ENCODE peak calls at places on chromosome 10, in seven cellular contexts. T is head of caudate nucleus; C is EH; V is OCI-M1; B is neural crest cell; D is WTC11; X is activated CD4-positive, alpha-beta T cell treated with anti-CD3 and anti-CD28 coated beads, Interleukin-2, amount 50 U/mL, for 24 hours. G is an unnamed sample.

GRCh38 chr10:30176776-30177533 is 117.6 kb upstream of the JCAD start:
- DNase-seq in T (no peak), C (peak), V (no peak), B (no peak), D (no peak), X (no peak), G (no peak)

GRCh38 chr10:14523286-14523685 is 192.6 kb upstream of the FRMD4A start:
- DNase-seq in T (no peak), C (no peak), V (no peak), B (no peak), D (no peak), X (no peak), G (no peak)

GRCh38 chr10:89604200-89604599 is 40.8 kb downstream of the PANK1 start:
- DNase-seq in T (no peak), C (no peak), V (no peak), B (no peak), D (no peak), X (no peak), G (no peak)

GRCh38 chr10:115171392-115171960 is 78.3 kb downstream of the ATRNL1 start:
- DNase-seq in T (no peak), C (peak), V (peak), B (no peak), D (no peak), X (no peak), G (peak)

GRCh38 chr10:113006656-113007342 is 56.8 kb downstream of the TCF7L2 start:
- DNase-seq in T (no peak), C (no peak), V (no peak), B (no peak), D (no peak), X (no peak), G (no peak)

GRCh38 chr10:70699659-70700174 is 27.4 kb downstream of the ADAMTS14 start:
- DNase-seq in T (no peak), C (peak), V (peak), B (no peak), D (peak), X (no peak), G (no peak)

GRCh38 chr10:69814251-69814650 is 12.5 kb downstream of the COL13A1 start:
- DNase-seq in T (no peak), C (no peak), V (no peak), B (no peak), D (no peak), X (no peak), G (no peak)

GRCh38 chr10:30093303-30093967 is 34.0 kb upstream of the JCAD start:
- DNase-seq in T (no peak), C (no peak), V (no peak), B (no peak), D (no peak), X (no peak), G (no peak)

GRCh38 chr10:105468769-105469168 is 827.7 kb downstream of the SORCS3 start:
- DNase-seq in T (no peak), C (no peak), V (no peak), B (no peak), D (no peak), X (no peak), G (no peak)

GRCh38 chr10:97861351-97861750 is 11.7 kb downstream of the GOLGA7B start:
- DNase-seq in T (peak), C (peak), V (no peak), B (no peak), D (no peak), X (no peak), G (no peak)

GRCh38 chr10:119209736-119210355 is 2.5 kb downstream of the GRK5 start:
- DNase-seq in T (no peak), C (peak), V (no peak), B (no peak), D (no peak), X (no peak), G (no peak)

GRCh38 chr10:57955076-57955475 is 312.6 kb downstream of the IPMK start:
- DNase-seq in T (no peak), C (peak), V (no peak), B (no peak), D (no peak), X (no peak), G (no peak)

GRCh38 chr10:62506371-62506770 is 132.2 kb downstream of the ZNF365 start:
- DNase-seq in T (no peak), C (no peak), V (peak), B (no peak), D (no peak), X (no peak), G (no peak)